ENCODE peak calls at places on chromosome 1, in seven cellular contexts. M, E, I, T, S, Z and D are unnamed samples.

GRCh38 chr1:23779826-23780371 is 1.7 kb downstream of the PITHD1 start:
- DNase-seq in T (peak; percentile 21), Z (no peak), I (no peak), M (no peak), E (no peak), S (no peak), D (no peak)

GRCh38 chr1:107883562-107883961 is 81.4 kb downstream of the VAV3 start:
- DNase-seq in M (no peak), Z (no peak), T (no peak), I (no peak), E (no peak), S (no peak), D (no peak)

GRCh38 chr1:89873757-89874156 is 52.9 kb downstream of the LRRC8D start:
- DNase-seq in Z (no peak), I (no peak), M (no peak), S (no peak), T (no peak), E (no peak), D (no peak)

GRCh38 chr1:221994939-221995338 is 253.1 kb upstream of the DUSP10 start:
- DNase-seq in S (no peak), E (no peak), I (no peak), Z (no peak), M (no peak), T (no peak), D (peak; percentile 8)

GRCh38 chr1:203381151-203381751 is 30.3 kb upstream of the FMOD start:
- DNase-seq in S (no peak), I (no peak), E (no peak), T (no peak), M (no peak), Z (no peak), D (no peak)

GRCh38 chr1:19563336-19564097 is 78.2 kb upstream of the CAPZB start:
- DNase-seq in S (peak; percentile 81), E (peak; percentile 83), Z (no peak), M (no peak), I (peak; percentile 30), T (no peak), D (no peak)

GRCh38 chr1:40495315-40495903 is 13.2 kb upstream of the EXO5 start:
- DNase-seq in I (no peak), M (no peak), S (no peak), E (no peak), T (peak; percentile 16), Z (no peak), D (no peak)

GRCh38 chr1:104706631-104707147 is 957.0 kb downstream of the AMY1C start:
- DNase-seq in E (no peak), I (no peak), Z (no peak), S (no peak), T (peak; percentile 91), M (no peak), D (no peak)

GRCh38 chr1:110136911-110137310 is 13.4 kb upstream of the SLC6A17 start:
- DNase-seq in S (no peak), E (no peak), M (no peak), Z (no peak), I (no peak), T (no peak), D (peak; percentile 17)

GRCh38 chr1:9345471-9345870 is 52.8 kb downstream of the SPSB1 start:
- DNase-seq in Z (no peak), S (no peak), E (no peak), I (no peak), T (no peak), M (no peak), D (no peak)

GRCh38 chr1:212110617-212111016 is 75.1 kb downstream of the DTL start:
- DNase-seq in T (no peak), I (no peak), S (no peak), M (no peak), E (no peak), Z (no peak), D (no peak)

GRCh38 chr1:183913556-183913955 is 108.6 kb downstream of the RGL1 start:
- DNase-seq in E (no peak), T (no peak), M (no peak), Z (no peak), I (no peak), S (no peak), D (no peak)

GRCh38 chr1:78586572-78586971 is 33.7 kb upstream of the IFI44L start:
- DNase-seq in T (no peak), I (no peak), Z (no peak), M (no peak), E (no peak), S (no peak), D (no peak)

GRCh38 chr1:194442911-194443310 is 1256.5 kb upstream of the B3GALT2 start:
- DNase-seq in Z (no peak), M (no peak), T (no peak), S (no peak), I (no peak), E (no peak), D (no peak)

GRCh38 chr1:234875328-234875952 is 253.2 kb downstream of the TOMM20 start:
- DNase-seq in I (peak; percentile 71), S (no peak), T (no peak), Z (no peak), M (no peak), E (peak; percentile 65), D (no peak)

GRCh38 chr1:15110867-15111230 is 42.7 kb upstream of the TMEM51 start:
- DNase-seq in M (no peak), T (no peak), E (no peak), Z (no peak), I (no peak), S (no peak), D (no peak)

GRCh38 chr1:45510036-45510971 is 10.2 kb downstream of the MMACHC start:
- DNase-seq in Z (no peak), M (no peak), I (no peak), E (no peak), S (no peak), T (no peak), D (no peak)

GRCh38 chr1:22888320-22889075 is 84.2 kb downstream of the LACTBL1 start:
- DNase-seq in Z (no peak), I (no peak), M (no peak), E (no peak), T (no peak), S (no peak), D (no peak)

GRCh38 chr1:153633161-153633746 is 612 bp upstream of the CHTOP start:
- DNase-seq in I (no peak), S (no peak), T (no peak), E (no peak), M (no peak), Z (no peak), D (no peak)

GRCh38 chr1:19866758-19867157 is 15.4 kb upstream of the OTUD3 start:
- DNase-seq in S (no peak), I (no peak), M (no peak), T (no peak), Z (no peak), E (no peak), D (no peak)

GRCh38 chr1:34419662-34420061 is 243.0 kb downstream of the C1orf94 start:
- DNase-seq in Z (no peak), S (no peak), I (no peak), E (no peak), T (no peak), M (no peak), D (no peak)